ENCODE peak calls at places on chromosomes 1 and 21, in eight cellular contexts. O is ovary, N is left lung, B is mammary epithelial cell, L is esophagus squamous epithelium, F is GM06990, T is adrenal gland, S is cardiac muscle cell. P is an unnamed sample. For H3K36me3, the result is how much of the 10 kb centered on the place peaks cover.

GRCh38 chr1:175192111-175192629 is 406 bp downstream of the KIAA0040 start:
- DNase-seq in B (peak), L (no peak), F (peak), O (peak), T (peak), S (peak), N (peak), P (peak)

GRCh38 chr1:21296509-21297354 is 6.5 kb upstream of the ECE1 start:
- DNase-seq in S (no peak), F (no peak), N (no peak), L (no peak), B (no peak), O (no peak), T (peak), P (no peak)

GRCh38 chr1:37633040-37633949 is 1.4 kb downstream of the RSPO1 start:
- DNase-seq in O (no peak), N (no peak), B (no peak), L (no peak), T (no peak), F (no peak), S (peak), P (no peak)

GRCh38 chr1:23670709-23671108 is 20.9 kb upstream of the RPL11 start:
- DNase-seq in F (no peak), L (no peak), S (no peak), T (no peak), O (no peak), B (no peak), N (no peak), P (no peak)

GRCh38 chr21:44347911-44348451 is 5.4 kb upstream of the TRPM2 start:
- DNase-seq in S (no peak), T (no peak), N (peak), F (no peak), L (no peak), B (no peak), O (no peak), P (no peak)

GRCh38 chr1:211036701-211037494 is 97.0 kb downstream of the KCNH1 start:
- DNase-seq in F (no peak), S (no peak), N (no peak), B (peak), O (no peak), T (peak), L (no peak), P (peak)

GRCh38 chr21:31108969-31109368 is 70.7 kb upstream of the KRTAP19-8 start:
- DNase-seq in N (no peak), B (no peak), S (no peak), T (no peak), O (no peak), F (no peak), L (no peak), P (peak)

GRCh38 chr1:84573481-84573966 is 716 bp downstream of the CTBS start:
- DNase-seq in F (no peak), T (no peak), O (no peak), L (no peak), B (peak), N (no peak), S (no peak), P (no peak)

GRCh38 chr1:154325583-154326545 is 539 bp downstream of the ATP8B2 start:
- DNase-seq in T (peak), N (peak), F (peak), B (peak), S (peak), O (peak), L (no peak), P (peak)

GRCh38 chr1:16978589-16979474 is 1.6 kb downstream of the MFAP2 start:
- DNase-seq in F (no peak), S (no peak), N (peak), T (peak), O (peak), B (no peak), L (no peak), P (no peak)

GRCh38 chr1:1272341-1273151 is 1.1 kb downstream of the UBE2J2 start:
- DNase-seq in T (no peak), L (no peak), F (no peak), B (peak), S (no peak), N (peak), O (peak), P (peak)

GRCh38 chr1:73343947-73344346 is 854.0 kb downstream of the LRRIQ3 start:
- DNase-seq in T (no peak), L (no peak), N (no peak), B (no peak), F (no peak), S (no peak), O (no peak), P (no peak)
- H3K36me3 ChIP-seq in T (under half), L (under half), N (under half), B (under half), F (under half), S (under half), O (under half), P (under half)

DNA sequence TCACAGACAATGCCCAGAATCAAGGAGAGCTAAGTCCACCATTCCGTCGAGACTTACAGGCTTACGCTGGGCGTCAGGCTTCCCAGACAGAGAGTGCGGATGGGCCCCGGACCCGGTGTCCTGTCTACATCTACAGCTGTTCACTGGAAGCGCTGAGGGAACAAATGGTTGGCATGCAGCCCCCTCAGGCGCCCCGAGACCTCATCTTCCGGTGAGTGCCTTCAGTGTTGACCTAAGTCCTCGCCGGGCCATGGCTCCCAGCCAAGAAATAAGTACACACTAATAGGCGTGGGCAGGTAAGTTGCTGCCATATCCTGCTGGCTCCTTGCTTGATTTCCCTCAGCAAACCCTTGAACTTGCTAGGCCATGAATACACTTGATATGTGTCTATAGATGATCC is 26.2 kb downstream of the HYI start:
- DNase-seq in N (no peak), T (no peak), S (no peak), L (no peak), F (no peak), B (no peak), O (no peak), P (no peak)
- H3K36me3 ChIP-seq in N (under half), T (half or more), S (under half), L (half or more), F (half or more), B (under half), O (under half), P (half or more)

DNA sequence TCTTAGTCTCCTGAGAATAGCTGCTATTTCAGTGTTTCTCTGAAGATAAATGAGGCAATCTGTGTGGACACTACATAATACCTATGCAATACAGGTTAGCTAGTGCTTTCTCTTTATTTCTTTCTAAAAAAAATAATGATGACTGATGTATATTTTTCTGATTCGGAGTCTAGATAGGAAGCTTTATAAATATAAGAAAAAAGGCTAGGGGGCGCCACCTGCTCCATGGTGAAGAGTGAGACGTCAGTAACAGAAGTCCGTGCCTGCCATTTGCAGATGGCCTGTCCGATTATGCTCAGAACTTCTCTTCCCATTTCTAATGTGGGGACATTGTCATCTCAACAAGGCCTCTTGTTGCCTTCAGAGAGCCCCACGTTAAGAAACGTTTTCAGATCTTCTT is 26.4 kb downstream of the QSOX1 start:
- DNase-seq in S (peak), T (no peak), B (no peak), F (no peak), O (no peak), L (no peak), N (peak), P (peak)
- H3K36me3 ChIP-seq in S (under half), T (under half), B (under half), F (under half), O (under half), L (under half), N (under half), P (under half)

GRCh38 chr1:47249755-47250154 is 17.7 kb upstream of the TAL1 start:
- DNase-seq in T (no peak), N (no peak), B (no peak), L (no peak), S (no peak), O (no peak), F (no peak), P (peak)
- H3K36me3 ChIP-seq in T (under half), N (under half), B (under half), L (under half), S (under half), O (under half), F (under half), P (under half)

GRCh38 chr21:33522297-33522696 is 19.6 kb downstream of the GART start:
- DNase-seq in T (no peak), B (no peak), F (no peak), S (no peak), O (no peak), L (no peak), N (no peak), P (no peak)
- H3K36me3 ChIP-seq in T (under half), B (under half), F (under half), S (under half), O (under half), L (under half), N (under half), P (half or more)

DNA sequence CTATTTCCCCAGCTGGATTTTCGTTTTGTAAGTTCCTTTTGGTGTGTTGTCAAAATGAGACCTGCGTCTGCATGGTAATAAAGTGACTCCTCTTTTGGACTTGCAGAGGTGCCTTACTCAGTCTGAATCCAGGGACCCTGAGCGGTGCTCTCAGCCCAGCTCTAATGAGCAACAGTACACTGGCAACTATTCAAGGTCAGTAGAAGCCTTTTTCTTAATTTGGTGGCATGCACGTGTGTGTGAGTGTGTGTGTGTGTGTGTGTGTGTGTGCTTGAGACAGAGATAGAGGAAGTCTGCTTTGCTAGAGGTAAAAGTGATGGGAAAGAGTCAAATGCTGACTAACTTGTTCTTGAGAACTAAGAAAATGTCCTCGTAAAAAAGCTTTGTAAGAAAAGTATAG is 105.4 kb downstream of the CD247 start:
- DNase-seq in N (no peak), S (no peak), F (no peak), T (peak), B (no peak), O (no peak), L (no peak), P (no peak)
- H3K36me3 ChIP-seq in N (under half), S (under half), F (under half), T (under half), B (under half), O (under half), L (under half), P (under half)

DNA sequence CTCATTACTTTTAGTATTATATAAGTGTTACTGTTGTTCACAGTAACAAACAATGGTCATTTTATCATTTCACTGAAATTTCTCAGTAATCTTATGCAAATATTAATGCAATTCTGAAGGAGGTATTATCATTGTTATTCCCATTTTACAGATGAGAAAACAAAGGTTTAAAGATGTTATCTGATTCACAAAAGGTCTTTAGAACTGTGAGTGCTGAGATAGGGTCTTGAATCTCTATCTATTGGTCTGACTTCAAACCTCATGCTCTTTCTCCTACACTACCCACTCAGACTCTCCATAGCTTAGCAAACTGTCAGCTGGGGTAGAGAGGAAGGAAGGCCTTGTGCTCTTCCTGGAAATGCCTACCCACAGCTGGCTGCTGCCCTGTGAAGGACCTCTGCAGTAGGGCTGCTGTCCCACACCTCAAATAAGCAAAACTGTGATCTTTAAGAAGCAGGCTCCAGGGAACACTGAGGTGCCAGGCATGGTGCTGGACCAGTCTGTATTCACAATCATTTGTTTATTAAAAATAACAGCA is 6.2 kb upstream of the OSCP1 start:
- DNase-seq in L (no peak), B (no peak), T (no peak), O (no peak), N (no peak), F (no peak), S (no peak), P (no peak)
- H3K36me3 ChIP-seq in L (under half), B (under half), T (half or more), O (under half), N (under half), F (under half), S (under half), P (half or more)

GRCh38 chr1:39781349-39781715 is 7.3 kb downstream of the BMP8B start:
- DNase-seq in T (no peak), F (no peak), S (no peak), L (no peak), N (no peak), B (no peak), O (no peak), P (no peak)

GRCh38 chr1:39776400-39776713 is 5.2 kb upstream of the OXCT2 start:
- DNase-seq in F (peak), N (no peak), T (no peak), S (no peak), L (no peak), O (no peak), B (no peak), P (no peak)

GRCh38 chr1:39779137-39779536 is 8.0 kb upstream of the OXCT2 start:
- DNase-seq in O (no peak), B (no peak), S (no peak), L (no peak), T (no peak), N (no peak), F (no peak), P (no peak)

GRCh38 chr1:39779821-39780220 is 8.7 kb upstream of the OXCT2 start:
- DNase-seq in B (no peak), T (no peak), N (no peak), F (no peak), L (no peak), S (no peak), O (no peak), P (no peak)

DNA sequence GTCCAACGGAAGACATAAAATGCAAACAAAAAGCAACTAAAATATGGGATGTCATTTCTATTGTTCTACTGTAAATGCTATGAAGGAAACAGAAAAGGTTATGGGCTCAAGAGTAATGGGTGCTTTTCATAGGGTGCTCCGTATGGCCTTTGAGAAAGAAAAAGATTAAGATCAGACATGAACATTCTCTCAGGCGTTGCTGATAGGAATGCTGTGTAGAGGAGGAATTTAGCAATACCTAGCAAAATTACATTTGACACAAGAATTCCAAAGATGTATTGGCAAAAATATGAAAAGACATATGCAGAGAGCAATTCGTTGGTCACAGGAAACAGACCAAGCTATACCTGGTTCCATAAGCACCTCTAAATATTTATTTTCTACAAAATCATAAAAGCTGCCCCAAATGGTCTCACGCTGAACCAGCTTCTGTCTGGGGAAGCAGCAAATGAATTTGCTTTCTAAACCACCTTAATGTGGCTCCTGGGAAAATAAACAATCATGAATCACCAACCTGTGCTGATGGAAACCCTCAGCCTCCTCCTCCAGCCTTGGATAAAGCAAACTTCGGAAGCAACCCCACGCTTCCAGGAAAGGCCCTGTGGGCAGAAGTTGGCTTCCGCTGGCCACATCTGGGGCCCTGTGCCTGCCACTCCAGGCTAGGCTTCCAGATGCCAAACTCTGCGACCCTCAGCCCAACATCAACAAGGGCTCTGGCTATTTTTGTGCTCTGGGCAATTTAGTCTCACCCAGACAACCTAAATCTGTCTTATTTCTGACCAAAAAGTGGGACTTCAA is 5.9 kb upstream of the OXCT2 start:
- DNase-seq in L (no peak), T (no peak), S (no peak), N (no peak), F (no peak), B (no peak), O (no peak), P (peak)
- H3K36me3 ChIP-seq in L (under half), T (under half), S (under half), N (under half), F (under half), B (under half), O (under half), P (under half)

GRCh38 chr1:155973723-155974122 is 4.6 kb downstream of the ARHGEF2 start:
- DNase-seq in N (no peak), L (no peak), F (no peak), T (no peak), S (no peak), B (no peak), O (no peak), P (no peak)
- H3K36me3 ChIP-seq in N (under half), L (under half), F (under half), T (under half), S (under half), B (under half), O (under half), P (under half)

DNA sequence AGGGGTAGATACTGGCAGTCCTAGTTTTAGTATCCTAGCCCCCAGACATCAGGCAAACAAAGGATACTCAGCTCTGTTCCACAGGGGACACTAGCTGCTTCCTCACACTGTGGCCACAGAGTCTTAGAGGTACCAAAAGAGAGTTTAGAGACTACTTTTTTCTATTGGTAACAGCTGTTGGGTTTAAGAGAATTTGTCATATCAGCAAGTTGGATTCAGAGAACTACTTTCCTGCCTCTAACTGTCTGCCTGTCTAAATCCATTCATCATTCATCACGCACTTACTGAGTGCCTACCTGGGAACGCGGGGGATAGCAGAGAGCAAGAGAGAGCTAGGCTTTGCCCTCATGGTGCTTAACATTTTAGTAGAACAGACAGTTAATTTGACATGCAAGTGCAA is 27.1 kb upstream of the KCNQ4 start:
- DNase-seq in T (no peak), L (no peak), S (no peak), B (no peak), N (no peak), O (no peak), F (no peak), P (no peak)
- H3K36me3 ChIP-seq in T (half or more), L (under half), S (half or more), B (under half), N (under half), O (under half), F (under half), P (under half)